ENCODE peak calls at places on chromosomes 5 and 9, in four cellular contexts. O is tibial artery; D is CD8-positive, alpha-beta T cell; W is stomach. F is an unnamed sample.

GRCh38 chr9:8332871-8333270 is 533.3 kb upstream of the DMAC1 start:
- DNase-seq in O (no peak), W (no peak), D (no peak), F (no peak)

GRCh38 chr5:157266286-157267007 is 524 bp downstream of the CYFIP2 start:
- DNase-seq in D (no peak), W (peak), O (no peak), F (peak)

GRCh38 chr5:16809816-16810502 is 126.1 kb downstream of the MYO10 start:
- DNase-seq in W (peak), D (no peak), O (peak), F (no peak)

GRCh38 chr9:83992407-83992806 is 11.8 kb downstream of the RMI1 start:
- DNase-seq in O (no peak), W (no peak), D (no peak), F (no peak)

GRCh38 chr5:179908528-179908927 is 831 bp upstream of the TBC1D9B start:
- DNase-seq in O (no peak), D (no peak), W (no peak), F (no peak)

GRCh38 chr5:174327317-174327864 is 281.9 kb downstream of the NSG2 start:
- DNase-seq in O (peak), D (peak), W (peak), F (peak)

GRCh38 chr5:73450672-73451217 is 2.2 kb upstream of the FOXD1 start:
- DNase-seq in D (no peak), W (no peak), O (no peak), F (no peak)

GRCh38 chr9:6199596-6199995 is 16.0 kb upstream of the IL33 start:
- DNase-seq in O (no peak), W (no peak), D (no peak), F (no peak)

GRCh38 chr9:70485273-70485858 is 70.9 kb upstream of the KLF9 start:
- DNase-seq in W (no peak), O (peak), D (no peak), F (no peak)

DNA sequence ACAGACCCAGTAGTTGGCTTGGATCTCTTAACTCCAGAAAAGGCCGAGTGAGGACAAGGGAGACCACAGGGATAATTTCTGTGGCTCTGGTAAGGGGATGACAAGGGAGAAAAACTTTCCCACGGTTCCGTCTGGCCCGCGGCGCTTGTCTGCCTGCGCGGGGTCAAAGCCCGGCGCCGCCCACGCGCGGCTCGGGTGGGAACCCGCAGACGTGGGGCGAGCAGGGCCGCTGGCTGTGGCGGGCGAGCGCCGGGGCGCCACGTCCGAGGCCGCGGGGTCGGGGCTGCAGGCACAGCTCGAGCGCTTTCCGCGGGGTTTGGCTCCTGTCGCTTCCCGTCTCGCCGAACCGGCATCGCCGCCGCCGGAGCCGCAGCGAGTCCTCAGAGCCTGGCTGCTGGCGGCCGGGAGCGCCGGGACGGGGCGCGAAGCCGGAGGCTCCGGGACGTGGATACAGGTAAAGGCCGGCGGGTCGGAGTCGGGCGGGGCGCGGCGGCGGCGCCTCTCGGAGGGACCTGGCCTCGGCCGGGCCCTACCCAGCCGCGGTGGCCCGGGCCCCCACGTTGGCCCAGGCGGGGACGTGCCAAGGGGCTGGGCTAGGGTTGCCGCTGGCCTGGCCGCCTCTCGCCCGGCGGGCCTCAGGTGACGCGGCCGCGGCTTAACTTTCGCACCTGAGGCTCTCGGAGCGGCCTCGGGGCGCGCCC is at the start of gene RNF180:
- DNase-seq in W (peak), D (no peak), O (peak), F (peak)
- TF ChIP-seq CTCF in W (no peak), D (no peak), O (no peak), F (no peak)

DNA sequence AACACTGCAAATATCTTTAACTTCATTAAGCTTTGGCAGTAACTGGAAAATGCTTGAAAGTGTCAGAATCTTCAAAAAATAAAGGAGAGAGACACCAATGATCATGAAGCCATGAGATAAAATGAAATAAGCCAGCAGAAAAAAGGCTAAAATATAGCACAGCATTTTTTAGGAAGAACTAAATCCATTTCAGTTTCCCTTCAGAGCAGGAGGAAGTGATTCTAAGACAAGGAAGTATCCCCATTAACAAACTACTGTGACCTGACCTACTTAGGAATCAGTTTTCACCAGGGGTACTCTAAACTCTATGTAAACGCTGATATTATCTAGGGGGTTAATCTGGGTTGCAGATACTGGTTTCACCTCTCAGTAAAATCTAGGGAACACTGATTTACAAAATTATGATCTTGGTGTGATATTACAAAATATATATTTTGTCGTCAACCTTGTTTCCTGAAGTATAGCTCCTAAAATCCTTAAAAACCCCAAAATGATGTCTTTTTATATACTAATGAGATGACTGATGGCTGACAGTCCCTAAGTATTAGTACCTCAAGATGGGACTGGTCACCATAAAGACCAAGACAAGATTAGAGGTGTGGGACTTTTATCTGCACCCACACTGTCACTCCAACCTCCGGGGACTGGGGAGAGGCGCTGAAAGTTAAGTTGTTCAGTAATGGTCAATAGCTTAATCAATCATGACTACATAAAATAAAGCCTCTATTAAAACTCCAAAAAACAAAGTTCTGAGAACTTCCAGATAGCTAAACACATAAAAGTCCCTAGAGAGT is 2.9 kb upstream of the FNBP1 start:
- DNase-seq in W (no peak), D (no peak), O (no peak), F (no peak)
- H3K4me3 ChIP-seq in W (no peak), D (no peak), O (no peak), F (no peak)

GRCh38 chr5:56129288-56129687 is 103.8 kb downstream of the ANKRD55 start:
- DNase-seq in O (no peak), D (no peak), W (no peak), F (no peak)
- TF ChIP-seq CTCF in O (no peak), D (no peak), W (no peak), F (no peak)

DNA sequence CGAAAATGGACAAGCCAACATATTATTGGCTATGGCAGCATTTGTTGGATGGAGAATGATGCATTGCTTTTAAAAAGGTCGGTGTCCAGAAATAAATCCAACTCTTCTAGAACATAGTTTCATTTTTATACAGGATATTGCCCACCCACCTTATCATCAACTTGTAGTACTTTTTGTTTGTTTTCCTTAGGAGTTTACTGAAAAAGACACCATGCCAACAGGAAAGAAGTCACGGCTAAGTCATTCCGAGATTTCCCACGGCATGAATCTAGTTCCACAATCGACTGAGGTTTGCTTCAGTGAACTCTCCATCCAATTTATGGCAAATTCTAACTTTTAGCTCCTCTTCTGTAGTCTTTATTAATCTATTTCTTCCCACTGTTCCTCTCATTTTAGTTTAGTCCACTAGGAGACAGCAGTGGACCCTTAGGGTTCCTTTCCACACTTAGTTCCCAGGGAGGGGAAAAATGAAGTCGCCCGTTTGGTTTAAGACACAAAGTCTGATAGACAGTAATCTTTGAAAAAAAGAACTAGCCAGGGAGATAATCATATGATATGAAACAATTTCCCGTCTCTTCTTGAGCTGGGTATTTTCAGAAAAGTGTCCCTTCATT is 237.5 kb downstream of the AP3B1 start:
- DNase-seq in W (no peak), O (no peak), D (no peak), F (no peak)
- H3K4me3 ChIP-seq in W (no peak), O (no peak), D (no peak), F (no peak)

GRCh38 chr9:16828335-16829281 is 41.9 kb downstream of the BNC2 start:
- DNase-seq in D (no peak), O (peak), W (no peak), F (peak)

GRCh38 chr9:16821344-16821743 is 49.1 kb downstream of the BNC2 start:
- DNase-seq in O (no peak), D (no peak), W (no peak), F (no peak)

GRCh38 chr9:16825971-16826370 is 44.5 kb downstream of the BNC2 start:
- DNase-seq in W (no peak), O (no peak), D (no peak), F (no peak)

GRCh38 chr9:16825364-16825763 is 45.1 kb downstream of the BNC2 start:
- DNase-seq in O (no peak), D (no peak), W (no peak), F (no peak)

DNA sequence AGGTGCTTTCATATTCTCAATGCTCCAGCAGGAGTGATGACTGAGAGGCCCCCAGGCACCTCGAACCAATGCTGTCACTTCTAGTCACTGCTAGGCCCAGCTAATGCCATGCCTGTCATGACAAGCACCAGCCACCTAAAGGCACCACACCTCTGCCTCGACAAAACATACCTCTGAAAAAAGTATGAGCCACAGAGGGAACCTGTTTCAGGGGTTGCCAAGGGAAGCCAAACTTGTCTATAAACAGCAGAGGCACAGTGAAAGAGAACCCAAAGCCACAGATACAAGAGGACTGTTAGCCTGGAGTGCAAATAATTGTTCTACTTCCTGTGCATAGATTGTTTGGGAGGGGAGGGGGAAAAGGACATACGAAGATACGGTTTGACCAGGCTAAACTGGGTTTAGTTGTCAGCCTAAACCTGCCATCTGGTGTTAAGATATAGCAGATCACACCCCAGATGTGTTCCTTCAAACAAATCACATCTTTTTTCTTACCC is 45.9 kb downstream of the BNC2 start:
- DNase-seq in O (no peak), W (no peak), D (no peak), F (no peak)
- TF ChIP-seq CTCF in O (no peak), W (no peak), D (no peak), F (no peak)

GRCh38 chr9:105281926-105282325 is 37.5 kb downstream of the SLC44A1 start:
- DNase-seq in W (no peak), D (no peak), O (no peak), F (no peak)
- H3K4me3 ChIP-seq in W (no peak), D (no peak), O (no peak), F (no peak)

GRCh38 chr5:150765789-150766149 is 7.0 kb upstream of the DCTN4 start:
- DNase-seq in D (no peak), W (no peak), O (no peak), F (no peak)

GRCh38 chr5:150765019-150765788 is 6.4 kb upstream of the DCTN4 start:
- DNase-seq in W (no peak), D (no peak), O (no peak), F (no peak)

GRCh38 chr5:150764530-150764929 is 5.7 kb upstream of the DCTN4 start:
- DNase-seq in W (no peak), D (no peak), O (no peak), F (no peak)

GRCh38 chr5:150762216-150762615 is 3.4 kb upstream of the DCTN4 start:
- DNase-seq in W (no peak), D (no peak), O (peak), F (no peak)

DNA sequence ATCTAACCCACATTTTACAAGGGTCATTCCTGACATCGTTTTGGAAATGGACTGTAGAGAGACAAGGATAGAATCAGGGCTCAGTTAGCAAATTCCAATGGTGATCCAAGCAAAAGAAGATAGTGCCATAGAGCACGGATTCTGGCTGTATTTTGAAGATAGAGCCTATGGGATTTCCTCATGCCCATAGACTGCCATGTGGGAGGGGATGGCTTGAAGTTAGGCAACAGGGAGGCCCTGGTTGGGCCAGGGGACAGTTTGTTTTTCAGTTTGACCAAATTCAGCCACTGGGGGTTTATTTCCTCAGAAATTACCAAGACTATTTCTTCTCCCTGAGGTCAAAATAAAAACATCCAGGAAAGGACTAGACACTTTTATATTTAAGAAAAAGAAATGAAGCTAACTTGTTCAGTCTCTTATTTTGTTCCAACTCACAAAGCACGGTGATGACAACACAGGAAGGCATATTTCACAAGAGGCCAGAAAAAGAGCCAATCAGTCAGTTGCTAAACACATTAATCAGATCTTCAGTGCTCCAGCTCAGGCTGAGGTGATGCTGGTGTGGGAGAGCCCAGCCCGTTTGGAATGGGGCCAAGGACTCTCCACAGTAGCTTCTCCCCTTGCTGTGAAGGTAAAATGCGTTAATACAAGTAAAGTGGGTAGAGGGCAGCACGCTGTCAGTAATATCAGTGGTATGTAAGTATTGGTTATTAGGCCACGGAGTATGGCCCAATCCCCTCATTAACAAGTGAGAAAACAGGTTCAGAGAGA is 4.4 kb upstream of the DCTN4 start:
- DNase-seq in D (no peak), W (peak), O (peak), F (peak)
- TF ChIP-seq CTCF in D (no peak), W (no peak), O (no peak), F (no peak)

DNA sequence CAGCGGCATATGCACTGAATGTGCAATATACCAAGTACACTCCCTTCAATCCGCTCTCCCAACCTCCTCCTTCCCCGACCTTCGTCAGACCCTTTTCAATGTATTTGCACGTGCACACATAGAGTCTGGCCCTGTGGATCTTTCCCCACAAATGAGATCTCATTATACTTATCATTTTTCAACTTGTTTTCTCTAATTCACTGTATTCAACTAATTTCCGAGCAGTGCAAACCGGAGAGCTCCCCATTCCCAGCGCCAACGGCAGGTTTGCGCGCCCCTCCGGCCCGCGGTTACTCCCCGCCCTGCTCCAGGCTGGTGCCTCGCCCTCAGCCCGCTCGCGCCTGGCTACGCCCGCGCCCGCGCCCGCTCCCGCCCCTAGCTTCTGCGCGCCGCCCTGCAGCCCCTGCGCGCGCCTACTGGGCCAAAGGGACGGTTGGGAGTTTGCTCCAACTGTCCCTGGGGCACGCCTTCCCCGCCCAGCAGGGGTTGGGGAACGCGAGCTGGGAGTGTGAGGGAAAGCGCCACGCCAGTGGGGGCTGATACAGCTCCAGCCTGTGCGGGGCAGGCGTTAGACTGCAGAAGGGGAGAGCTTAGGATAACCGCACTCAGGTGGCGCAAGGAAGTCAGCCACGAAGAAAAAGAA is 3.3 kb upstream of the CDC20B start:
- DNase-seq in D (no peak), W (peak), O (no peak), F (peak)
- H3K4me3 ChIP-seq in D (no peak), W (peak), O (peak), F (no peak)

GRCh38 chr9:75200892-75201470 is 112.7 kb downstream of the OSTF1 start:
- DNase-seq in O (no peak), D (no peak), W (no peak), F (no peak)

GRCh38 chr9:75201480-75202209 is 113.3 kb downstream of the OSTF1 start:
- DNase-seq in D (no peak), W (no peak), O (no peak), F (no peak)

GRCh38 chr9:75197521-75197920 is 109.2 kb downstream of the OSTF1 start:
- DNase-seq in D (no peak), W (no peak), O (no peak), F (no peak)

GRCh38 chr9:75198436-75198835 is 110.1 kb downstream of the OSTF1 start:
- DNase-seq in W (no peak), O (no peak), D (no peak), F (no peak)
- TF ChIP-seq CTCF in W (no peak), O (no peak), D (no peak), F (no peak)